ENCODE peak calls at places on chromosome 20, in seven cellular contexts. One of them, this sample, is unnamed.

GRCh38 chr20:44598413-44599290 is 16.3 kb downstream of the PKIG start:
- DNase-seq in IMR-90: no peak
- DNase-seq in HCT116: no peak
- DNase-seq in adrenal gland: peak; percentile 66
- DNase-seq in NB4: peak; percentile 68
- DNase-seq in lower leg skin: no peak
- DNase-seq in heart left ventricle: peak; percentile 75
- DNase-seq in this sample: no peak

GRCh38 chr20:64033981-64034493 is 1.9 kb upstream of the C20orf204 start:
- DNase-seq in IMR-90: no peak
- DNase-seq in HCT116: no peak
- DNase-seq in adrenal gland: no peak
- DNase-seq in NB4: no peak
- DNase-seq in lower leg skin: no peak
- DNase-seq in heart left ventricle: peak; percentile 59
- DNase-seq in this sample: no peak

GRCh38 chr20:45067558-45067957 is 33.4 kb downstream of the KCNS1 start:
- DNase-seq in IMR-90: no peak
- DNase-seq in HCT116: no peak
- DNase-seq in adrenal gland: no peak
- DNase-seq in NB4: no peak
- DNase-seq in lower leg skin: no peak
- DNase-seq in heart left ventricle: no peak
- DNase-seq in this sample: no peak

GRCh38 chr20:15900443-15900842 is 672.8 kb downstream of the KIF16B start:
- DNase-seq in IMR-90: no peak
- DNase-seq in HCT116: no peak
- DNase-seq in adrenal gland: no peak
- DNase-seq in NB4: no peak
- DNase-seq in lower leg skin: no peak
- DNase-seq in heart left ventricle: no peak
- DNase-seq in this sample: no peak

GRCh38 chr20:57547250-57547649 is 13.7 kb upstream of the PCK1 start:
- DNase-seq in IMR-90: peak; percentile 13
- DNase-seq in HCT116: no peak
- DNase-seq in adrenal gland: no peak
- DNase-seq in NB4: no peak
- DNase-seq in lower leg skin: no peak
- DNase-seq in heart left ventricle: no peak
- DNase-seq in this sample: no peak

GRCh38 chr20:32115196-32115767 is 5.8 kb downstream of the TM9SF4 start:
- DNase-seq in IMR-90: no peak
- DNase-seq in HCT116: no peak
- DNase-seq in adrenal gland: no peak
- DNase-seq in NB4: no peak
- DNase-seq in lower leg skin: no peak
- DNase-seq in heart left ventricle: no peak
- DNase-seq in this sample: no peak

GRCh38 chr20:61520761-61521460 is 268.9 kb downstream of the CDH4 start:
- DNase-seq in IMR-90: peak; percentile 89
- DNase-seq in HCT116: no peak
- DNase-seq in adrenal gland: no peak
- DNase-seq in NB4: peak; percentile 54
- DNase-seq in lower leg skin: no peak
- DNase-seq in heart left ventricle: no peak
- DNase-seq in this sample: no peak

GRCh38 chr20:36454664-36455427 is 86.5 kb upstream of the MYL9 start:
- DNase-seq in IMR-90: no peak
- DNase-seq in HCT116: no peak
- DNase-seq in adrenal gland: peak; percentile 67
- DNase-seq in NB4: no peak
- DNase-seq in lower leg skin: no peak
- DNase-seq in heart left ventricle: peak; percentile 56
- DNase-seq in this sample: no peak

GRCh38 chr20:25238319-25239037 is 9.4 kb upstream of the PYGB start:
- DNase-seq in IMR-90: peak; percentile 73
- DNase-seq in HCT116: no peak
- DNase-seq in adrenal gland: no peak
- DNase-seq in NB4: no peak
- DNase-seq in lower leg skin: no peak
- DNase-seq in heart left ventricle: no peak
- DNase-seq in this sample: peak; percentile 59

GRCh38 chr20:25005220-25005619 is 12.7 kb upstream of the APMAP start:
- DNase-seq in IMR-90: peak; percentile 4
- DNase-seq in HCT116: no peak
- DNase-seq in adrenal gland: peak; percentile 9
- DNase-seq in NB4: no peak
- DNase-seq in lower leg skin: no peak
- DNase-seq in heart left ventricle: no peak
- DNase-seq in this sample: peak; percentile 43

GRCh38 chr20:6636209-6637159 is 131.0 kb upstream of the BMP2 start:
- DNase-seq in IMR-90: peak; percentile 69
- DNase-seq in HCT116: no peak
- DNase-seq in adrenal gland: peak; percentile 42
- DNase-seq in NB4: peak; percentile 80
- DNase-seq in lower leg skin: no peak
- DNase-seq in heart left ventricle: peak; percentile 41
- DNase-seq in this sample: no peak

GRCh38 chr20:8223096-8223870 is 91.2 kb downstream of the PLCB1 start:
- DNase-seq in IMR-90: peak; percentile 94
- DNase-seq in HCT116: no peak
- DNase-seq in adrenal gland: no peak
- DNase-seq in NB4: no peak
- DNase-seq in lower leg skin: no peak
- DNase-seq in heart left ventricle: no peak
- DNase-seq in this sample: no peak

GRCh38 chr20:8094845-8095244 is 37.2 kb upstream of the PLCB1 start:
- DNase-seq in IMR-90: peak; percentile 56
- DNase-seq in HCT116: no peak
- DNase-seq in adrenal gland: no peak
- DNase-seq in NB4: no peak
- DNase-seq in lower leg skin: no peak
- DNase-seq in heart left ventricle: no peak
- DNase-seq in this sample: no peak

GRCh38 chr20:36061754-36062153 is 92.8 kb upstream of the EPB41L1 start:
- DNase-seq in IMR-90: no peak
- DNase-seq in HCT116: no peak
- DNase-seq in adrenal gland: no peak
- DNase-seq in NB4: no peak
- DNase-seq in lower leg skin: no peak
- DNase-seq in heart left ventricle: peak; percentile 42
- DNase-seq in this sample: no peak

GRCh38 chr20:43824699-43825402 is 89.8 kb upstream of the TOX2 start:
- DNase-seq in IMR-90: peak; percentile 29
- DNase-seq in HCT116: no peak
- DNase-seq in adrenal gland: no peak
- DNase-seq in NB4: no peak
- DNase-seq in lower leg skin: no peak
- DNase-seq in heart left ventricle: no peak
- DNase-seq in this sample: no peak

GRCh38 chr20:13117200-13117599 is 103.9 kb upstream of the ISM1 start:
- DNase-seq in IMR-90: no peak
- DNase-seq in HCT116: no peak
- DNase-seq in adrenal gland: no peak
- DNase-seq in NB4: no peak
- DNase-seq in lower leg skin: no peak
- DNase-seq in heart left ventricle: no peak
- DNase-seq in this sample: no peak

GRCh38 chr20:19783966-19784401 is 25.9 kb downstream of the RIN2 start:
- DNase-seq in IMR-90: peak; percentile 82
- DNase-seq in HCT116: no peak
- DNase-seq in adrenal gland: peak; percentile 75
- DNase-seq in NB4: no peak
- DNase-seq in lower leg skin: no peak
- DNase-seq in heart left ventricle: peak; percentile 44
- DNase-seq in this sample: no peak

GRCh38 chr20:25302596-25302995 is 54.7 kb downstream of the PYGB start:
- DNase-seq in IMR-90: no peak
- DNase-seq in HCT116: no peak
- DNase-seq in adrenal gland: no peak
- DNase-seq in NB4: no peak
- DNase-seq in lower leg skin: no peak
- DNase-seq in heart left ventricle: no peak
- DNase-seq in this sample: no peak

GRCh38 chr20:3797592-3798404 is 1.7 kb downstream of the CDC25B start:
- DNase-seq in IMR-90: peak; percentile 67
- DNase-seq in HCT116: no peak
- DNase-seq in adrenal gland: peak; percentile 21
- DNase-seq in NB4: no peak
- DNase-seq in lower leg skin: no peak
- DNase-seq in heart left ventricle: no peak
- DNase-seq in this sample: peak; percentile 58

GRCh38 chr20:38800882-38801281 is 4.6 kb upstream of the PPP1R16B start:
- DNase-seq in IMR-90: no peak
- DNase-seq in HCT116: no peak
- DNase-seq in adrenal gland: no peak
- DNase-seq in NB4: no peak
- DNase-seq in lower leg skin: no peak
- DNase-seq in heart left ventricle: no peak
- DNase-seq in this sample: no peak

DNA sequence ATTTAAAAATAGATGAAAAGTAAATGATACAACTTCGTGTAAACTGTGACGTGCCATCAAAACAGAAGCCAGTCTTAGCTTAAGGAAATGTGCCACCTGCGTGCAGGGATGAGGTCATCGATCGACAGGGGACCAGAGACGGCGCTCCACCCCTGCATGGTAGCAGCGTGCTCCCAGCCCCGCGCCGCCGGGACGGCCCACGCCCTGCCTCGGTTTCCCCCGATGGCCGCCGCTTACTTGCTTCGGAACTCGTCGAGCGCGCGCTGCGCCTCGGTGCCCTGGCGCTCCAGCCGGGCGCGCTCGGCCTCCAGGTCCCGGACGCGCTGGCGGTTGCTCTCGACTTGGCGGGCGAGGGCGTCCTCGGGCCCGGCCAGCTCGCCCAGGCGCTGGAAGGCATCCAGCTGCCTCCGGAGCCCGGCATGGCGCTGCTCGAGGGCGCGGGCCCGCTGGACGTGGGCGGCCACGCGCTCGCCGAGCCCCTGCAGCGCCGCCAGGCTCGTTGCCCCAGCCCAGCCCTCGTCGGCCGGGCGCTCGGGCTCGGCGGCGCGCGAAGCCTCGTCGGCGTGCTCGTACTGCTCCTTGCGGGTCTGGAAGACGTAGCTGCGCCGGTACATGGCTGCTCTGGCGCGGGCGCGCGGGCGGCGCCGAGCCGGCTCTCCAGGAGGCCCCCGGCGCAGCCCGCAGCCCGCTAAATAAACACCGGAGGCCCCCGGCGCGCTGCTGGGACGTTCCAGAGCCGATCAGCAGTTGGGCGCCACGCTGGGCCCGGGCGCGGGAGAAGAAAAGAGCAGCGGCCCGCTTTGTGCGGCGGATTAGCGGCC is at the start of gene BFSP1:
- DNase-seq in IMR-90: peak; percentile 52
- DNase-seq in HCT116: no peak
- DNase-seq in adrenal gland: peak; percentile 65
- DNase-seq in NB4: peak; percentile 73
- DNase-seq in lower leg skin: no peak
- DNase-seq in heart left ventricle: peak; percentile 36
- DNase-seq in this sample: no peak
- TF ChIP-seq POLR2A in IMR-90: no peak
- TF ChIP-seq POLR2A in HCT116: no peak
- TF ChIP-seq POLR2A in adrenal gland: no peak
- TF ChIP-seq POLR2A in NB4: no peak
- TF ChIP-seq POLR2A in lower leg skin: no peak
- TF ChIP-seq POLR2A in heart left ventricle: no peak
- TF ChIP-seq POLR2A in this sample: no peak

DNA sequence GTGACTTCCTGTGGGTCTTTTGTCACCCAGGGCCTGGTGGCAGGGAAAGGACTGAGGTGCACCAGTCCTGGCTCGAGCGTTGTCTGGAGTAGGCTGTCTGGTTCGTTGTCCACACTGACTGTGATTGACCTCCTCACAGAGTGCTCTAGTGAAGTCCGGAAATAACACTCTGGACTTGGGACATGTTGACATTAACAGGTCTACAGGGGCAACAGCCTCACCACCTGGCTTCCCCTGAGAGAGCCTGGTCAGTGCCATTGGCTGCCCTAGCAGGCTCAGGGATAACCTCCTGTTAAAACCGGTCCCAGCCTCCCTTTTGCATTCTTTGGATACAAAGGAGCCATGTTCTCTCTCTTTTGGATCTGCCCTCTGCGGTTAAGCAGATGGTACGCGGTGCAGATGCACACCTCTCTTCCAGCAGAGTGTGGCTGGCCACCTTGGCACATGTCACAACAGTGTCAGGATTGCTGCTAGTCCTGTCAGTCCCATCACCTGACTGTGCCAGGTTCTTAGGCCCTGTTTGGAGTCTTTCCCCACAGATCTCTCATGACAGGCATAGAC is 46.2 kb downstream of the CDS2 start:
- DNase-seq in IMR-90: no peak
- DNase-seq in HCT116: no peak
- DNase-seq in adrenal gland: no peak
- DNase-seq in NB4: no peak
- DNase-seq in lower leg skin: no peak
- DNase-seq in heart left ventricle: no peak
- DNase-seq in this sample: no peak
- TF ChIP-seq POLR2A in IMR-90: no peak
- TF ChIP-seq POLR2A in HCT116: no peak
- TF ChIP-seq POLR2A in adrenal gland: no peak
- TF ChIP-seq POLR2A in NB4: no peak
- TF ChIP-seq POLR2A in lower leg skin: no peak
- TF ChIP-seq POLR2A in heart left ventricle: no peak
- TF ChIP-seq POLR2A in this sample: no peak

DNA sequence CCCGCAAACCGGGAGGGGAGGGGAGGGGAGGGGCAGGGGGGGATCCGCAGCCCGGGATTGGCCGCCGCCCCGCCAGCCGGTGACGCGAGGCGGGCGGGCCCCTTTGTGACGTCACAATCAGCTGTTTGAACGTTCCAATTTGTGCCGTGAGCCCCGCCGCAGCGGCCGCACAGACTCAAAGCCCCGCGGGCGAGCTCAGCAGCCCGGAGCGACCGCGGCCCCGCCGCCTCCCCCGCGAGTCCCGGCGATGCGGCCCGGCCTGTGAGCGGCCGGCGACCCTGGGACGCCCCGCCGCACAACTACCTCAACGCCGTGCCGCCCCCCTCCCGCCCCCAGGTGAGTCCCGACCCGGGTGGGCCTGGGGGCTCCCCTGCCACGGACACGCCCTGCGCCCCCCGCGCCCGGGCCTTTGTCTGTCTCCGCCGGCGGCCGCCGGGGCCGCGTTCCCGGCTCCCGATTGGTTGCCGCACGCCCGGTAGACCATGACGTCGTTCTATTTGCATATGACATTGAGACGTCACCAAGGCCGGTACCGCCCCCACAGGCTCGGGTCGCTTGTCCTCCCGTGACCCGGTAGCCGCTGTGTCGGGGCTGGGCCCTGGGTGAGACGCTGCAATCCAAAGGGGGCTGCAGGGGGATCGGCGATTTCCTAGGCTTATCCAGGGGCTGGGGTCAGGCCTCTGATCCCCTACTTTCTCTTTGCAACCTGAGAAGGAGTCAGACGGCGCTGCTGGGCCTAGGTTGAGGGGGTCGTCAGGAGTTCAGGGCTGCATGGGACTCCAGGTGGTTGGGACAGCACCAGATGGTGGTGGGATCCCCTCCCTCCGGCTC is at the start of gene TP53INP2:
- DNase-seq in IMR-90: peak; percentile 91
- DNase-seq in HCT116: peak; percentile 74
- DNase-seq in adrenal gland: peak; percentile 97
- DNase-seq in NB4: peak; percentile 90
- DNase-seq in lower leg skin: peak; percentile 92
- DNase-seq in heart left ventricle: peak; percentile 95
- DNase-seq in this sample: peak; percentile 99
- TF ChIP-seq POLR2A in IMR-90: peak; percentile 96
- TF ChIP-seq POLR2A in HCT116: peak; percentile 10
- TF ChIP-seq POLR2A in adrenal gland: peak; percentile 93
- TF ChIP-seq POLR2A in NB4: peak; percentile 27
- TF ChIP-seq POLR2A in lower leg skin: no peak
- TF ChIP-seq POLR2A in heart left ventricle: peak; percentile 69
- TF ChIP-seq POLR2A in this sample: peak; percentile 75

GRCh38 chr20:54704032-54704635 is 228.7 kb downstream of the DOK5 start:
- DNase-seq in IMR-90: no peak
- DNase-seq in HCT116: no peak
- DNase-seq in adrenal gland: no peak
- DNase-seq in NB4: no peak
- DNase-seq in lower leg skin: no peak
- DNase-seq in heart left ventricle: no peak
- DNase-seq in this sample: no peak
- TF ChIP-seq POLR2A in IMR-90: no peak
- TF ChIP-seq POLR2A in HCT116: no peak
- TF ChIP-seq POLR2A in adrenal gland: no peak
- TF ChIP-seq POLR2A in NB4: no peak
- TF ChIP-seq POLR2A in lower leg skin: no peak
- TF ChIP-seq POLR2A in heart left ventricle: no peak
- TF ChIP-seq POLR2A in this sample: no peak